ENCODE peak calls at places on chromosomes 6 and 20, in four cellular contexts. One of them, this sample, is unnamed.
A peak's percentile ranks its signal among the peaks of the same experiment; 100 is the strongest.

GRCh38 chr6:93968126-93968525 is 548.8 kb upstream of the EPHA7 start:
- DNase-seq in SK-N-SH: no peak
- DNase-seq in GM12878: no peak
- DNase-seq in K562: no peak
- DNase-seq in this sample: no peak

GRCh38 chr6:5076931-5077330 is 8.2 kb upstream of the PPP1R3G start:
- DNase-seq in SK-N-SH: no peak
- DNase-seq in GM12878: no peak
- DNase-seq in K562: no peak
- DNase-seq in this sample: no peak

GRCh38 chr20:1002682-1003561 is 811 bp upstream of the RSPO4 start:
- DNase-seq in SK-N-SH: peak; percentile 66
- DNase-seq in GM12878: no peak
- DNase-seq in K562: peak; percentile 43
- DNase-seq in this sample: no peak

GRCh38 chr6:143579703-143580102 is 68.2 kb upstream of the FUCA2 start:
- DNase-seq in SK-N-SH: no peak
- DNase-seq in GM12878: no peak
- DNase-seq in K562: no peak
- DNase-seq in this sample: no peak

GRCh38 chr20:8909596-8909995 is 159.3 kb upstream of the PLCB4 start:
- DNase-seq in SK-N-SH: no peak
- DNase-seq in GM12878: no peak
- DNase-seq in K562: no peak
- DNase-seq in this sample: no peak

GRCh38 chr6:42154461-42155209 is 12.2 kb upstream of the C6orf132 start:
- DNase-seq in SK-N-SH: no peak
- DNase-seq in GM12878: no peak
- DNase-seq in K562: no peak
- DNase-seq in this sample: no peak

GRCh38 chr6:9647599-9647998 is 767.3 kb downstream of the TFAP2A start:
- DNase-seq in SK-N-SH: no peak
- DNase-seq in GM12878: no peak
- DNase-seq in K562: no peak
- DNase-seq in this sample: no peak

GRCh38 chr6:119184008-119184665 is 105.7 kb upstream of the FAM184A start:
- DNase-seq in SK-N-SH: no peak
- DNase-seq in GM12878: no peak
- DNase-seq in K562: no peak
- DNase-seq in this sample: no peak

GRCh38 chr6:35432291-35432690 is 19.8 kb upstream of the FANCE start:
- DNase-seq in SK-N-SH: no peak
- DNase-seq in GM12878: no peak
- DNase-seq in K562: no peak
- DNase-seq in this sample: no peak

GRCh38 chr6:44072452-44072958 is 54.7 kb downstream of the MRPL14 start:
- DNase-seq in SK-N-SH: no peak
- DNase-seq in GM12878: no peak
- DNase-seq in K562: no peak
- DNase-seq in this sample: no peak

GRCh38 chr6:83019741-83020140 is 45.9 kb downstream of the UBE3D start:
- DNase-seq in SK-N-SH: no peak
- DNase-seq in GM12878: no peak
- DNase-seq in K562: no peak
- DNase-seq in this sample: no peak

GRCh38 chr6:84137051-84137375 is 90.4 kb downstream of the CEP162 start:
- DNase-seq in SK-N-SH: no peak
- DNase-seq in GM12878: no peak
- DNase-seq in K562: peak; percentile 90
- DNase-seq in this sample: no peak

GRCh38 chr6:34981951-34982350 is 92.9 kb downstream of the ANKS1A start:
- DNase-seq in SK-N-SH: no peak
- DNase-seq in GM12878: no peak
- DNase-seq in K562: peak; percentile 20
- DNase-seq in this sample: no peak

GRCh38 chr20:6525447-6526303 is 241.8 kb upstream of the BMP2 start:
- DNase-seq in SK-N-SH: no peak
- DNase-seq in GM12878: no peak
- DNase-seq in K562: no peak
- DNase-seq in this sample: no peak

GRCh38 chr20:58019027-58019849 is 209.2 kb downstream of the ANKRD60 start:
- DNase-seq in SK-N-SH: no peak
- DNase-seq in GM12878: no peak
- DNase-seq in K562: no peak
- DNase-seq in this sample: no peak

DNA sequence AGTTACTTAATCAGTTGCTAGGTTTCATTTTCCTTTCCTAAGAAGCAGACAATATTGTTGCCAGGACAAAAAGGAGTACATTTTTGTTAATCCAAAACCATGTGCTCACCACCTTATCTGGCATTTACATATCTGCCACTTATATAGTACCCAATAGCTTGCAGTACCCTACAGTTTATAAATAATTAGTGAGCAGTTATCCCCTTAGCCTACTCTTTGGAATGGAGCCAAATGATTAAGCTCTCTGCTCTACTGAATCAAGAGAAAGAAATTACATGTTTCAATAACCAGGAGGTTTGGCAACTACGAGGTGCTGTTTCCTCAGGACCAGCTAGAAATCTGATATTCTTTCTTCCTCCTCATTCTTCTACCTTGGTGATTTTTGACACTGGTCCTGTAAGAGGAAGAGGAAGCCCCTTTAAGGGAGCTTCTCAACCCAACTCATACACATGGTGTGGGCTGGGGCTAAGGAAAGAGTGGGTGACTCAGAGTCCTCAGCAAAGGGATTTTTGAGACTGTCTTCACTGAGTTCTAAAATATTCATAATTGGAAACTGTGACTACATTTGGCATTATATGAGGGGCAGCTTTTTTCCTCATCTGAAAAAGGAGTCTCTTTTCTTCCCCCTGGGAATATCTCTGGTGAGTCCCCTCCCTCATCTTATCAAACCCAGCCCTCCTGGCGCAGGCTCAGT is 1.5 kb downstream of the ZNFX1 start:
- DNase-seq in SK-N-SH: no peak
- DNase-seq in GM12878: no peak
- DNase-seq in K562: peak; percentile 52
- DNase-seq in this sample: no peak
- TF ChIP-seq NFIC in SK-N-SH: peak; percentile 60
- TF ChIP-seq NFIC in GM12878: peak; percentile 65
- TF ChIP-seq NFIC in K562: peak; percentile 91
- TF ChIP-seq NFIC in this sample: peak; percentile 36

GRCh38 chr6:168197636-168198301 is 118.8 kb upstream of the FRMD1 start:
- DNase-seq in SK-N-SH: no peak
- DNase-seq in GM12878: no peak
- DNase-seq in K562: no peak
- DNase-seq in this sample: no peak
- H3K4me2 ChIP-seq in SK-N-SH: no peak overlapping the region
- H3K4me2 ChIP-seq in GM12878: no peak overlapping the region
- H3K4me2 ChIP-seq in K562: no peak overlapping the region
- H3K4me2 ChIP-seq in this sample: no peak overlapping the region

GRCh38 chr6:14276066-14276465 is 158.5 kb downstream of the CD83 start:
- DNase-seq in SK-N-SH: no peak
- DNase-seq in GM12878: no peak
- DNase-seq in K562: no peak
- DNase-seq in this sample: no peak

GRCh38 chr6:14274552-14275492 is 157.2 kb downstream of the CD83 start:
- DNase-seq in SK-N-SH: no peak
- DNase-seq in GM12878: no peak
- DNase-seq in K562: no peak
- DNase-seq in this sample: no peak

GRCh38 chr6:14274016-14274415 is 156.4 kb downstream of the CD83 start:
- DNase-seq in SK-N-SH: no peak
- DNase-seq in GM12878: no peak
- DNase-seq in K562: no peak
- DNase-seq in this sample: no peak

GRCh38 chr6:14276667-14277404 is 159.3 kb downstream of the CD83 start:
- DNase-seq in SK-N-SH: no peak
- DNase-seq in GM12878: peak; percentile 54
- DNase-seq in K562: no peak
- DNase-seq in this sample: no peak

DNA sequence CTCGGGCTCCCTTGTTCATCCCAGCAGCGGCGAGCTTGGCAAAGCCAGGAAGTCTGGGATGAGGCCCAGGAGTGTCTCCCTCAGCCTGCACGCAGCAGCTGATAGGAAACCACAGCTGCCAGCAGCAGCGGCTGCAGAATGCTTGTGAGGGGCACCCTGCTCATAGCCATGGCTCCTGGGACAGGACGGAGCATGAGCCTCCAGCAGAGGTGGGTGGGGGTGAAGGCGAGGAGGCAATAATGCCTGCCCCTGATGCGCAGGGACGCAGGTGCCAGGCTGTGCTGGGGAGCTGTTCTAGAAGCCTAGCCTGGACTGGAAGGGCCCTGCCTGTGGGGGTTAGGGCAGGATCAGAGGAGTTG is 157.9 kb downstream of the CD83 start:
- DNase-seq in SK-N-SH: no peak
- DNase-seq in GM12878: no peak
- DNase-seq in K562: no peak
- DNase-seq in this sample: no peak
- TF ChIP-seq NFIC in SK-N-SH: no peak
- TF ChIP-seq NFIC in GM12878: no peak
- TF ChIP-seq NFIC in K562: no peak
- TF ChIP-seq NFIC in this sample: no peak

GRCh38 chr20:36849333-36850065 is 26.4 kb upstream of the TLDC2 start:
- DNase-seq in SK-N-SH: no peak
- DNase-seq in GM12878: no peak
- DNase-seq in K562: no peak
- DNase-seq in this sample: no peak
- H3K4me2 ChIP-seq in SK-N-SH: peak overlapping the region; percentile 59
- H3K4me2 ChIP-seq in GM12878: peak overlapping the region; percentile 57
- H3K4me2 ChIP-seq in K562: no peak overlapping the region
- H3K4me2 ChIP-seq in this sample: no peak overlapping the region

GRCh38 chr6:105932440-105932839 is 153.7 kb upstream of the PRDM1 start:
- DNase-seq in SK-N-SH: no peak
- DNase-seq in GM12878: no peak
- DNase-seq in K562: no peak
- DNase-seq in this sample: no peak
- TF ChIP-seq NFIC in SK-N-SH: no peak
- TF ChIP-seq NFIC in GM12878: no peak
- TF ChIP-seq NFIC in K562: no peak
- TF ChIP-seq NFIC in this sample: no peak

GRCh38 chr20:38157635-38158495 is 7.2 kb downstream of the TGM2 start:
- DNase-seq in SK-N-SH: no peak
- DNase-seq in GM12878: no peak
- DNase-seq in K562: no peak
- DNase-seq in this sample: no peak

GRCh38 chr20:38156888-38157634 is 8.0 kb downstream of the TGM2 start:
- DNase-seq in SK-N-SH: no peak
- DNase-seq in GM12878: no peak
- DNase-seq in K562: no peak
- DNase-seq in this sample: no peak

GRCh38 chr20:38159539-38159938 is 5.5 kb downstream of the TGM2 start:
- DNase-seq in SK-N-SH: no peak
- DNase-seq in GM12878: no peak
- DNase-seq in K562: peak; percentile 73
- DNase-seq in this sample: no peak

GRCh38 chr20:38159949-38160756 is 4.9 kb downstream of the TGM2 start:
- DNase-seq in SK-N-SH: no peak
- DNase-seq in GM12878: no peak
- DNase-seq in K562: peak; percentile 92
- DNase-seq in this sample: no peak

DNA sequence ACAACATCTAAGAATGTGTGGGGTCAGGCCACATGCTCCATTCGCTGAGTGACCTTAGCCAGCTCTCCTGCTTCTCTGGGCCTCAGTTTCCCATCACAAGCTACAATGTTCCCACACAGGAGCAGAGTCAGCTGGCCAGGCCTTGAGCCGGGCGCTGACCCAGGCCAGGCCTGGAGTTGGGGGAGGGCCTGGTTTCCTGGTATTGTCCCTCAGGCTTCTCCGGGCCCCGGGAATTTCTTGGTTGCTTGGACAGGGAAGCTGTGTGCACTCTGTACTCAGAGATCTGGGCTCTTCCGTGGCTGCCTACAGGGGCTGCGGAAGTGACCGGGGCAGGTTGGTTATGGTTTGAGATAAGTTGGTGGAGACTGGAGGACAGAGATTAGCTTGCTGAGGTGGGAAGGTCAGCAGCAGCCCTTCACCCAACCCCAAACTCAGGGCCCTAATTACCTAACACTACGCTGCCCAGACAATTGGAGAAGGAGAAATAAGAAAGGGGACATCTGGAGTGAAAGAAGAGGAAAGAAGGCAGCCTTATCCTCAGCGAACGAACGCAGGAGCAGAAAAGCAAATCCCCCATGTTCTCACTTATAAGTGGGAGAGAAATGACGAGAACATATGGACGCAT is 6.3 kb downstream of the TGM2 start:
- DNase-seq in SK-N-SH: no peak
- DNase-seq in GM12878: no peak
- DNase-seq in K562: peak; percentile 94
- DNase-seq in this sample: no peak
- H3K4me2 ChIP-seq in SK-N-SH: no peak overlapping the region
- H3K4me2 ChIP-seq in GM12878: no peak overlapping the region
- H3K4me2 ChIP-seq in K562: peak overlapping the region; percentile 75
- H3K4me2 ChIP-seq in this sample: no peak overlapping the region

This sample was measured in HepG2.